ENCODE peak calls at places on chromosomes 5 and 9, in nine cellular contexts. One of them, this sample, is unnamed.

GRCh38 chr9:114224247-114224610 is 68.9 kb downstream of the COL27A1 start:
- DNase-seq in upper lobe of right lung: no peak
- DNase-seq in CD8-positive, alpha-beta T cell: no peak
- DNase-seq in PC-9: no peak
- DNase-seq in prostate gland: no peak
- DNase-seq in fibroblast of pulmonary artery: peak; percentile 63
- DNase-seq in spleen: no peak
- DNase-seq in AG09309: no peak
- DNase-seq in astrocyte of the spinal cord: peak; percentile 65
- DNase-seq in this sample: no peak

GRCh38 chr9:112218908-112219307 is 43.8 kb upstream of the SUSD1 start:
- DNase-seq in CD8-positive, alpha-beta T cell: no peak
- DNase-seq in upper lobe of right lung: no peak
- DNase-seq in PC-9: no peak
- DNase-seq in fibroblast of pulmonary artery: no peak
- DNase-seq in AG09309: no peak
- DNase-seq in prostate gland: no peak
- DNase-seq in astrocyte of the spinal cord: no peak
- DNase-seq in spleen: no peak
- DNase-seq in this sample: no peak

GRCh38 chr5:153404747-153405146 is 85.7 kb upstream of the GRIA1 start:
- DNase-seq in upper lobe of right lung: no peak
- DNase-seq in PC-9: no peak
- DNase-seq in prostate gland: no peak
- DNase-seq in AG09309: no peak
- DNase-seq in CD8-positive, alpha-beta T cell: no peak
- DNase-seq in fibroblast of pulmonary artery: no peak
- DNase-seq in spleen: peak; percentile 68
- DNase-seq in astrocyte of the spinal cord: no peak
- DNase-seq in this sample: no peak

GRCh38 chr5:12080761-12081160 is 176.5 kb upstream of the CTNND2 start:
- DNase-seq in prostate gland: no peak
- DNase-seq in fibroblast of pulmonary artery: no peak
- DNase-seq in AG09309: no peak
- DNase-seq in PC-9: no peak
- DNase-seq in upper lobe of right lung: no peak
- DNase-seq in astrocyte of the spinal cord: no peak
- DNase-seq in spleen: no peak
- DNase-seq in CD8-positive, alpha-beta T cell: no peak
- DNase-seq in this sample: no peak

GRCh38 chr5:148393390-148393741 is 9.6 kb downstream of the FBXO38 start:
- DNase-seq in astrocyte of the spinal cord: no peak
- DNase-seq in spleen: no peak
- DNase-seq in prostate gland: no peak
- DNase-seq in fibroblast of pulmonary artery: no peak
- DNase-seq in AG09309: no peak
- DNase-seq in PC-9: no peak
- DNase-seq in CD8-positive, alpha-beta T cell: no peak
- DNase-seq in upper lobe of right lung: no peak
- DNase-seq in this sample: no peak

GRCh38 chr5:112921031-112921832 is 795 bp downstream of the REEP5 start:
- DNase-seq in fibroblast of pulmonary artery: peak; percentile 72
- DNase-seq in CD8-positive, alpha-beta T cell: peak; percentile 40
- DNase-seq in upper lobe of right lung: peak; percentile 88
- DNase-seq in AG09309: no peak
- DNase-seq in PC-9: peak; percentile 53
- DNase-seq in spleen: peak; percentile 94
- DNase-seq in astrocyte of the spinal cord: peak; percentile 69
- DNase-seq in prostate gland: peak; percentile 53
- DNase-seq in this sample: no peak

GRCh38 chr9:70159630-70160029 is 99.1 kb upstream of the SMC5 start:
- DNase-seq in AG09309: peak; percentile 18
- DNase-seq in prostate gland: no peak
- DNase-seq in CD8-positive, alpha-beta T cell: no peak
- DNase-seq in upper lobe of right lung: no peak
- DNase-seq in PC-9: no peak
- DNase-seq in fibroblast of pulmonary artery: no peak
- DNase-seq in astrocyte of the spinal cord: peak; percentile 64
- DNase-seq in spleen: no peak
- DNase-seq in this sample: peak; percentile 13

GRCh38 chr9:76459691-76460635 is 981 bp downstream of the GCNT1 start:
- DNase-seq in prostate gland: peak; percentile 51
- DNase-seq in CD8-positive, alpha-beta T cell: no peak
- DNase-seq in spleen: peak; percentile 84
- DNase-seq in AG09309: no peak
- DNase-seq in upper lobe of right lung: peak; percentile 69
- DNase-seq in fibroblast of pulmonary artery: peak; percentile 64
- DNase-seq in astrocyte of the spinal cord: peak; percentile 72
- DNase-seq in PC-9: peak; percentile 53
- DNase-seq in this sample: no peak

GRCh38 chr5:150541895-150542294 is 34.0 kb downstream of the NDST1 start:
- DNase-seq in astrocyte of the spinal cord: no peak
- DNase-seq in prostate gland: no peak
- DNase-seq in CD8-positive, alpha-beta T cell: no peak
- DNase-seq in fibroblast of pulmonary artery: no peak
- DNase-seq in upper lobe of right lung: no peak
- DNase-seq in spleen: no peak
- DNase-seq in PC-9: no peak
- DNase-seq in AG09309: no peak
- DNase-seq in this sample: no peak

GRCh38 chr9:136241540-136241939 is 4.1 kb downstream of the QSOX2 start:
- DNase-seq in AG09309: no peak
- DNase-seq in prostate gland: no peak
- DNase-seq in CD8-positive, alpha-beta T cell: no peak
- DNase-seq in upper lobe of right lung: no peak
- DNase-seq in astrocyte of the spinal cord: no peak
- DNase-seq in PC-9: no peak
- DNase-seq in spleen: no peak
- DNase-seq in fibroblast of pulmonary artery: no peak
- DNase-seq in this sample: no peak

GRCh38 chr9:136242248-136242647 is 3.4 kb downstream of the QSOX2 start:
- DNase-seq in PC-9: no peak
- DNase-seq in spleen: no peak
- DNase-seq in prostate gland: no peak
- DNase-seq in upper lobe of right lung: no peak
- DNase-seq in AG09309: no peak
- DNase-seq in astrocyte of the spinal cord: no peak
- DNase-seq in fibroblast of pulmonary artery: no peak
- DNase-seq in CD8-positive, alpha-beta T cell: no peak
- DNase-seq in this sample: no peak

GRCh38 chr9:136243631-136244030 is 2.0 kb downstream of the QSOX2 start:
- DNase-seq in prostate gland: no peak
- DNase-seq in AG09309: no peak
- DNase-seq in fibroblast of pulmonary artery: no peak
- DNase-seq in astrocyte of the spinal cord: no peak
- DNase-seq in PC-9: no peak
- DNase-seq in upper lobe of right lung: no peak
- DNase-seq in spleen: no peak
- DNase-seq in CD8-positive, alpha-beta T cell: no peak
- DNase-seq in this sample: no peak

GRCh38 chr9:136244116-136244775 is 1.4 kb downstream of the QSOX2 start:
- DNase-seq in spleen: no peak
- DNase-seq in fibroblast of pulmonary artery: no peak
- DNase-seq in upper lobe of right lung: no peak
- DNase-seq in AG09309: no peak
- DNase-seq in prostate gland: no peak
- DNase-seq in PC-9: no peak
- DNase-seq in astrocyte of the spinal cord: no peak
- DNase-seq in CD8-positive, alpha-beta T cell: no peak
- DNase-seq in this sample: peak; percentile 23

GRCh38 chr9:136242908-136243525 is 2.6 kb downstream of the QSOX2 start:
- DNase-seq in AG09309: no peak
- DNase-seq in astrocyte of the spinal cord: no peak
- DNase-seq in spleen: no peak
- DNase-seq in CD8-positive, alpha-beta T cell: no peak
- DNase-seq in prostate gland: no peak
- DNase-seq in upper lobe of right lung: no peak
- DNase-seq in fibroblast of pulmonary artery: peak; percentile 8
- DNase-seq in PC-9: no peak
- DNase-seq in this sample: no peak
- TF ChIP-seq CTCF in AG09309: no peak
- TF ChIP-seq CTCF in astrocyte of the spinal cord: no peak
- TF ChIP-seq CTCF in spleen: no peak
- TF ChIP-seq CTCF in CD8-positive, alpha-beta T cell: no peak
- TF ChIP-seq CTCF in prostate gland: no peak
- TF ChIP-seq CTCF in upper lobe of right lung: no peak
- TF ChIP-seq CTCF in fibroblast of pulmonary artery: no peak
- TF ChIP-seq CTCF in PC-9: no peak
- TF ChIP-seq CTCF in this sample: no peak

GRCh38 chr9:119052339-119053030 is 316.8 kb downstream of the BRINP1 start:
- DNase-seq in upper lobe of right lung: no peak
- DNase-seq in astrocyte of the spinal cord: no peak
- DNase-seq in PC-9: peak; percentile 0
- DNase-seq in spleen: no peak
- DNase-seq in AG09309: no peak
- DNase-seq in CD8-positive, alpha-beta T cell: no peak
- DNase-seq in prostate gland: peak; percentile 15
- DNase-seq in fibroblast of pulmonary artery: no peak
- DNase-seq in this sample: no peak
- H3K4me3 ChIP-seq in upper lobe of right lung: no peak overlapping the region
- H3K4me3 ChIP-seq in astrocyte of the spinal cord: no peak overlapping the region
- H3K4me3 ChIP-seq in PC-9: no peak overlapping the region
- H3K4me3 ChIP-seq in spleen: no peak overlapping the region
- H3K4me3 ChIP-seq in AG09309: no peak overlapping the region
- H3K4me3 ChIP-seq in CD8-positive, alpha-beta T cell: no peak overlapping the region
- H3K4me3 ChIP-seq in prostate gland: no peak overlapping the region
- H3K4me3 ChIP-seq in fibroblast of pulmonary artery: no peak overlapping the region
- H3K4me3 ChIP-seq in this sample: no peak overlapping the region

GRCh38 chr5:172051643-172052362 is 45.4 kb upstream of the FBXW11 start:
- DNase-seq in spleen: no peak
- DNase-seq in PC-9: no peak
- DNase-seq in prostate gland: no peak
- DNase-seq in fibroblast of pulmonary artery: no peak
- DNase-seq in upper lobe of right lung: no peak
- DNase-seq in CD8-positive, alpha-beta T cell: no peak
- DNase-seq in AG09309: no peak
- DNase-seq in astrocyte of the spinal cord: no peak
- DNase-seq in this sample: no peak

GRCh38 chr5:172050070-172050469 is 43.6 kb upstream of the FBXW11 start:
- DNase-seq in PC-9: no peak
- DNase-seq in fibroblast of pulmonary artery: no peak
- DNase-seq in upper lobe of right lung: no peak
- DNase-seq in AG09309: no peak
- DNase-seq in prostate gland: no peak
- DNase-seq in astrocyte of the spinal cord: no peak
- DNase-seq in spleen: no peak
- DNase-seq in CD8-positive, alpha-beta T cell: no peak
- DNase-seq in this sample: no peak

GRCh38 chr5:172055421-172055820 is 49.0 kb upstream of the FBXW11 start:
- DNase-seq in upper lobe of right lung: no peak
- DNase-seq in prostate gland: no peak
- DNase-seq in CD8-positive, alpha-beta T cell: no peak
- DNase-seq in astrocyte of the spinal cord: no peak
- DNase-seq in AG09309: no peak
- DNase-seq in fibroblast of pulmonary artery: no peak
- DNase-seq in PC-9: no peak
- DNase-seq in spleen: no peak
- DNase-seq in this sample: no peak

GRCh38 chr5:172054611-172055153 is 48.2 kb upstream of the FBXW11 start:
- DNase-seq in spleen: peak; percentile 68
- DNase-seq in AG09309: no peak
- DNase-seq in fibroblast of pulmonary artery: no peak
- DNase-seq in astrocyte of the spinal cord: no peak
- DNase-seq in upper lobe of right lung: no peak
- DNase-seq in prostate gland: no peak
- DNase-seq in PC-9: no peak
- DNase-seq in CD8-positive, alpha-beta T cell: no peak
- DNase-seq in this sample: no peak

GRCh38 chr5:172052454-172053236 is 46.2 kb upstream of the FBXW11 start:
- DNase-seq in spleen: no peak
- DNase-seq in fibroblast of pulmonary artery: peak; percentile 92
- DNase-seq in upper lobe of right lung: no peak
- DNase-seq in AG09309: peak; percentile 53
- DNase-seq in PC-9: no peak
- DNase-seq in CD8-positive, alpha-beta T cell: no peak
- DNase-seq in prostate gland: no peak
- DNase-seq in astrocyte of the spinal cord: peak; percentile 82
- DNase-seq in this sample: peak; percentile 64
- TF ChIP-seq CTCF in spleen: no peak
- TF ChIP-seq CTCF in fibroblast of pulmonary artery: peak; percentile 67
- TF ChIP-seq CTCF in upper lobe of right lung: no peak
- TF ChIP-seq CTCF in AG09309: peak; percentile 50
- TF ChIP-seq CTCF in PC-9: no peak
- TF ChIP-seq CTCF in CD8-positive, alpha-beta T cell: no peak
- TF ChIP-seq CTCF in prostate gland: no peak
- TF ChIP-seq CTCF in astrocyte of the spinal cord: peak; percentile 46
- TF ChIP-seq CTCF in this sample: peak; percentile 51

GRCh38 chr5:141822134-141822533 is 56.1 kb downstream of the PCDH1 start:
- DNase-seq in astrocyte of the spinal cord: no peak
- DNase-seq in fibroblast of pulmonary artery: peak; percentile 56
- DNase-seq in spleen: peak; percentile 64
- DNase-seq in upper lobe of right lung: no peak
- DNase-seq in PC-9: no peak
- DNase-seq in CD8-positive, alpha-beta T cell: no peak
- DNase-seq in AG09309: no peak
- DNase-seq in prostate gland: peak; percentile 51
- DNase-seq in this sample: no peak
- H3K4me3 ChIP-seq in astrocyte of the spinal cord: no peak overlapping the region
- H3K4me3 ChIP-seq in fibroblast of pulmonary artery: no peak overlapping the region
- H3K4me3 ChIP-seq in spleen: no peak overlapping the region
- H3K4me3 ChIP-seq in upper lobe of right lung: no peak overlapping the region
- H3K4me3 ChIP-seq in PC-9: no peak overlapping the region
- H3K4me3 ChIP-seq in CD8-positive, alpha-beta T cell: no peak overlapping the region
- H3K4me3 ChIP-seq in AG09309: no peak overlapping the region
- H3K4me3 ChIP-seq in prostate gland: no peak overlapping the region
- H3K4me3 ChIP-seq in this sample: no peak overlapping the region